ENCODE peak calls at places on chromosomes 1 and 21, in nine cellular contexts. One of them, this sample, is unnamed.

GRCh38 chr1:172498858-172499257 is 34.1 kb upstream of the SUCO start:
- DNase-seq in HFF-Myc: no peak
- DNase-seq in uterus: no peak
- DNase-seq in SJSA1: no peak
- DNase-seq in tibial nerve: no peak
- DNase-seq in heart left ventricle: no peak
- DNase-seq in neural progenitor cell: no peak
- DNase-seq in fibroblast of mammary gland: no peak
- DNase-seq in stomach: no peak
- DNase-seq in this sample: no peak

GRCh38 chr1:50329332-50329932 is 93.8 kb downstream of the DMRTA2 start:
- DNase-seq in HFF-Myc: no peak
- DNase-seq in uterus: no peak
- DNase-seq in SJSA1: no peak
- DNase-seq in tibial nerve: no peak
- DNase-seq in heart left ventricle: no peak
- DNase-seq in neural progenitor cell: no peak
- DNase-seq in fibroblast of mammary gland: peak
- DNase-seq in stomach: no peak
- DNase-seq in this sample: no peak

GRCh38 chr1:202124107-202124506 is 1.4 kb downstream of the GPR37L1 start:
- DNase-seq in HFF-Myc: no peak
- DNase-seq in uterus: no peak
- DNase-seq in SJSA1: no peak
- DNase-seq in tibial nerve: no peak
- DNase-seq in heart left ventricle: no peak
- DNase-seq in neural progenitor cell: no peak
- DNase-seq in fibroblast of mammary gland: no peak
- DNase-seq in stomach: no peak
- DNase-seq in this sample: no peak

GRCh38 chr1:54888080-54888733 is 1.2 kb upstream of the DHCR24 start:
- DNase-seq in HFF-Myc: no peak
- DNase-seq in uterus: no peak
- DNase-seq in SJSA1: peak
- DNase-seq in tibial nerve: no peak
- DNase-seq in heart left ventricle: no peak
- DNase-seq in neural progenitor cell: peak
- DNase-seq in fibroblast of mammary gland: no peak
- DNase-seq in stomach: peak
- DNase-seq in this sample: no peak

GRCh38 chr21:21897275-21897883 is 899.2 kb downstream of the NCAM2 start:
- DNase-seq in HFF-Myc: no peak
- DNase-seq in uterus: no peak
- DNase-seq in SJSA1: no peak
- DNase-seq in tibial nerve: no peak
- DNase-seq in heart left ventricle: no peak
- DNase-seq in neural progenitor cell: no peak
- DNase-seq in fibroblast of mammary gland: peak
- DNase-seq in stomach: no peak
- DNase-seq in this sample: no peak

GRCh38 chr21:37587635-37588177 is 221.1 kb downstream of the DYRK1A start:
- DNase-seq in HFF-Myc: no peak
- DNase-seq in uterus: no peak
- DNase-seq in SJSA1: no peak
- DNase-seq in tibial nerve: no peak
- DNase-seq in heart left ventricle: no peak
- DNase-seq in neural progenitor cell: no peak
- DNase-seq in fibroblast of mammary gland: no peak
- DNase-seq in stomach: no peak
- DNase-seq in this sample: no peak

GRCh38 chr1:42013881-42014470 is 95.3 kb upstream of the HIVEP3 start:
- DNase-seq in HFF-Myc: no peak
- DNase-seq in uterus: no peak
- DNase-seq in SJSA1: no peak
- DNase-seq in tibial nerve: peak
- DNase-seq in heart left ventricle: no peak
- DNase-seq in neural progenitor cell: no peak
- DNase-seq in fibroblast of mammary gland: no peak
- DNase-seq in stomach: no peak
- DNase-seq in this sample: peak

GRCh38 chr1:115877511-115877910 is 36.6 kb upstream of the NHLH2 start:
- DNase-seq in HFF-Myc: peak
- DNase-seq in uterus: no peak
- DNase-seq in SJSA1: no peak
- DNase-seq in tibial nerve: no peak
- DNase-seq in heart left ventricle: no peak
- DNase-seq in neural progenitor cell: peak
- DNase-seq in fibroblast of mammary gland: peak
- DNase-seq in stomach: no peak
- DNase-seq in this sample: peak

GRCh38 chr21:45029298-45029967 is 44.9 kb upstream of the ADARB1 start:
- DNase-seq in HFF-Myc: no peak
- DNase-seq in uterus: no peak
- DNase-seq in SJSA1: no peak
- DNase-seq in tibial nerve: no peak
- DNase-seq in heart left ventricle: peak
- DNase-seq in neural progenitor cell: peak
- DNase-seq in fibroblast of mammary gland: peak
- DNase-seq in stomach: no peak
- DNase-seq in this sample: peak

GRCh38 chr1:88983791-88984552 is 8.5 kb downstream of the KYAT3 start:
- DNase-seq in HFF-Myc: no peak
- DNase-seq in uterus: no peak
- DNase-seq in SJSA1: peak
- DNase-seq in tibial nerve: no peak
- DNase-seq in heart left ventricle: peak
- DNase-seq in neural progenitor cell: peak
- DNase-seq in fibroblast of mammary gland: peak
- DNase-seq in stomach: no peak
- DNase-seq in this sample: peak

GRCh38 chr1:170590921-170591705 is 59.1 kb downstream of the GORAB start:
- DNase-seq in HFF-Myc: no peak
- DNase-seq in uterus: no peak
- DNase-seq in SJSA1: no peak
- DNase-seq in tibial nerve: no peak
- DNase-seq in heart left ventricle: no peak
- DNase-seq in neural progenitor cell: no peak
- DNase-seq in fibroblast of mammary gland: no peak
- DNase-seq in stomach: no peak
- DNase-seq in this sample: no peak

GRCh38 chr1:67534627-67535065 is 104.4 kb upstream of the SERBP1 start:
- DNase-seq in HFF-Myc: peak
- DNase-seq in uterus: no peak
- DNase-seq in SJSA1: peak
- DNase-seq in tibial nerve: no peak
- DNase-seq in heart left ventricle: no peak
- DNase-seq in neural progenitor cell: no peak
- DNase-seq in fibroblast of mammary gland: peak
- DNase-seq in stomach: no peak
- DNase-seq in this sample: peak

GRCh38 chr1:165114022-165114888 is 242.3 kb downstream of the LMX1A start:
- DNase-seq in HFF-Myc: peak
- DNase-seq in uterus: peak
- DNase-seq in SJSA1: peak
- DNase-seq in tibial nerve: peak
- DNase-seq in heart left ventricle: no peak
- DNase-seq in neural progenitor cell: peak
- DNase-seq in fibroblast of mammary gland: peak
- DNase-seq in stomach: no peak
- DNase-seq in this sample: peak

GRCh38 chr1:205767248-205767647 is 8.0 kb downstream of the RAB29 start:
- DNase-seq in HFF-Myc: no peak
- DNase-seq in uterus: no peak
- DNase-seq in SJSA1: no peak
- DNase-seq in tibial nerve: no peak
- DNase-seq in heart left ventricle: no peak
- DNase-seq in neural progenitor cell: no peak
- DNase-seq in fibroblast of mammary gland: no peak
- DNase-seq in stomach: no peak
- DNase-seq in this sample: no peak

GRCh38 chr1:975365-975764 is 6.5 kb downstream of the PERM1 start:
- DNase-seq in HFF-Myc: no peak
- DNase-seq in uterus: no peak
- DNase-seq in SJSA1: no peak
- DNase-seq in tibial nerve: no peak
- DNase-seq in heart left ventricle: no peak
- DNase-seq in neural progenitor cell: no peak
- DNase-seq in fibroblast of mammary gland: no peak
- DNase-seq in stomach: no peak
- DNase-seq in this sample: no peak

GRCh38 chr1:109909531-109909930 is 1.1 kb upstream of the CSF1 start:
- DNase-seq in HFF-Myc: no peak
- DNase-seq in uterus: no peak
- DNase-seq in SJSA1: no peak
- DNase-seq in tibial nerve: no peak
- DNase-seq in heart left ventricle: no peak
- DNase-seq in neural progenitor cell: no peak
- DNase-seq in fibroblast of mammary gland: no peak
- DNase-seq in stomach: no peak
- DNase-seq in this sample: no peak

GRCh38 chr1:18957532-18958295 is 1.2 kb upstream of the IFFO2 start:
- DNase-seq in HFF-Myc: no peak
- DNase-seq in uterus: no peak
- DNase-seq in SJSA1: no peak
- DNase-seq in tibial nerve: no peak
- DNase-seq in heart left ventricle: no peak
- DNase-seq in neural progenitor cell: no peak
- DNase-seq in fibroblast of mammary gland: no peak
- DNase-seq in stomach: no peak
- DNase-seq in this sample: no peak
- H3K4me3 ChIP-seq in HFF-Myc: peak
- H3K4me3 ChIP-seq in uterus: no peak
- H3K4me3 ChIP-seq in SJSA1: no peak
- H3K4me3 ChIP-seq in tibial nerve: no peak
- H3K4me3 ChIP-seq in heart left ventricle: no peak
- H3K4me3 ChIP-seq in neural progenitor cell: peak
- H3K4me3 ChIP-seq in fibroblast of mammary gland: peak
- H3K4me3 ChIP-seq in stomach: peak
- H3K4me3 ChIP-seq in this sample: no peak

DNA sequence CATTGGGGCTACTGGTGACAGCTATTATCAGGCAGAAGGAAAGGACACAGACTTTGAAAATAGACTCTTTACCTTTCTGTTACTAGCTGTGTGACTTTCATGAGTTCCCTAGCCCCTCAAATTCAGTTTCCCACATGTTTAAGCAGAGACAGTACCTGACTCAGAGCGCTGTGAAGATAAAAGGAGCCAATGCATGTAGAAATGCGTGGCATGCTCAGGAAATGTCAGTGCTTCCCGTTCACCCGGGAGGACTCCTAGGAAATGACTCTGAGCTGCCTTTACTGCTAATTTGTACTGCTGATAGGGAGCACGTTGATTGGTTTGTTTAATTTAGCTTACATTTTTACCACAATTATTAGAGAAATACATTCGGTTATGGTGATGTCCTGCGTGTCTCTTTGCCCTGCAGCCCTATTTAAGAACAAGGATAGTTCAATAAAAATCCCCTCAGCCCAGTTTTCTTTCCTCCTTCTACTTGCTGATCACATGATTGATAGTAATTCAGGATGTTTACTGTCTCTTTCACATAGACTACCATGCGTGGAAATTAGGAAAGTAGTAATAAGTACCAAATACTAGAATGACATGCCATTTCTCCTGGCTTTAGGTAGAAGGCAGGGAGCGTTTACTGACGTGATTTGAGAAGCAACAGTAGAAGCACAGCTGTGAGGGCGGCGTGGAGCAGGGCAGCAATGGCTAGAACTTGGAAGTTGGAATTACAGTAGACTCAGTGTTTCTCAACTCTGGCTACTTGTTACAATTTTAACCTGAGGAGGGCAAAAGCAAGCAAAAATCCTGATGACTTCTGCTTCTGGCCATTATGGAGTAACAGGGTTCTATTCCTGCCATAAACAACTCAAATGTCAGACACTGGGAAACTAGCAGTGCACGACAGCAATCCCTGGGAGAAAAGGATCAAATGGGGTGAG is 15.9 kb downstream of the PDIK1L start:
- DNase-seq in HFF-Myc: no peak
- DNase-seq in uterus: no peak
- DNase-seq in SJSA1: no peak
- DNase-seq in tibial nerve: no peak
- DNase-seq in heart left ventricle: no peak
- DNase-seq in neural progenitor cell: no peak
- DNase-seq in fibroblast of mammary gland: no peak
- DNase-seq in stomach: no peak
- DNase-seq in this sample: peak
- H3K4me3 ChIP-seq in HFF-Myc: no peak
- H3K4me3 ChIP-seq in uterus: no peak
- H3K4me3 ChIP-seq in SJSA1: no peak
- H3K4me3 ChIP-seq in tibial nerve: no peak
- H3K4me3 ChIP-seq in heart left ventricle: peak
- H3K4me3 ChIP-seq in neural progenitor cell: no peak
- H3K4me3 ChIP-seq in fibroblast of mammary gland: no peak
- H3K4me3 ChIP-seq in stomach: no peak
- H3K4me3 ChIP-seq in this sample: no peak

GRCh38 chr1:9689011-9689706 is 37.6 kb downstream of the PIK3CD start:
- DNase-seq in HFF-Myc: no peak
- DNase-seq in uterus: peak
- DNase-seq in SJSA1: peak
- DNase-seq in tibial nerve: peak
- DNase-seq in heart left ventricle: peak
- DNase-seq in neural progenitor cell: peak
- DNase-seq in fibroblast of mammary gland: peak
- DNase-seq in stomach: peak
- DNase-seq in this sample: peak

GRCh38 chr1:9690440-9691107 is 39.0 kb downstream of the PIK3CD start:
- DNase-seq in HFF-Myc: no peak
- DNase-seq in uterus: no peak
- DNase-seq in SJSA1: no peak
- DNase-seq in tibial nerve: no peak
- DNase-seq in heart left ventricle: no peak
- DNase-seq in neural progenitor cell: peak
- DNase-seq in fibroblast of mammary gland: no peak
- DNase-seq in stomach: no peak
- DNase-seq in this sample: no peak

GRCh38 chr1:9691108-9691445 is 39.5 kb downstream of the PIK3CD start:
- DNase-seq in HFF-Myc: no peak
- DNase-seq in uterus: no peak
- DNase-seq in SJSA1: peak
- DNase-seq in tibial nerve: no peak
- DNase-seq in heart left ventricle: no peak
- DNase-seq in neural progenitor cell: no peak
- DNase-seq in fibroblast of mammary gland: peak
- DNase-seq in stomach: no peak
- DNase-seq in this sample: peak

GRCh38 chr1:9689971-9690381 is 38.4 kb downstream of the PIK3CD start:
- DNase-seq in HFF-Myc: no peak
- DNase-seq in uterus: peak
- DNase-seq in SJSA1: peak
- DNase-seq in tibial nerve: no peak
- DNase-seq in heart left ventricle: peak
- DNase-seq in neural progenitor cell: peak
- DNase-seq in fibroblast of mammary gland: no peak
- DNase-seq in stomach: peak
- DNase-seq in this sample: peak

GRCh38 chr1:9691726-9692125 is 40.2 kb downstream of the PIK3CD start:
- DNase-seq in HFF-Myc: no peak
- DNase-seq in uterus: no peak
- DNase-seq in SJSA1: no peak
- DNase-seq in tibial nerve: no peak
- DNase-seq in heart left ventricle: no peak
- DNase-seq in neural progenitor cell: no peak
- DNase-seq in fibroblast of mammary gland: no peak
- DNase-seq in stomach: no peak
- DNase-seq in this sample: no peak
- H3K4me3 ChIP-seq in HFF-Myc: no peak
- H3K4me3 ChIP-seq in uterus: no peak
- H3K4me3 ChIP-seq in SJSA1: no peak
- H3K4me3 ChIP-seq in tibial nerve: no peak
- H3K4me3 ChIP-seq in heart left ventricle: no peak
- H3K4me3 ChIP-seq in neural progenitor cell: no peak
- H3K4me3 ChIP-seq in fibroblast of mammary gland: no peak
- H3K4me3 ChIP-seq in stomach: no peak
- H3K4me3 ChIP-seq in this sample: no peak

GRCh38 chr1:20029178-20029912 is 40.6 kb upstream of the PLA2G5 start:
- DNase-seq in HFF-Myc: no peak
- DNase-seq in uterus: no peak
- DNase-seq in SJSA1: no peak
- DNase-seq in tibial nerve: no peak
- DNase-seq in heart left ventricle: peak
- DNase-seq in neural progenitor cell: no peak
- DNase-seq in fibroblast of mammary gland: no peak
- DNase-seq in stomach: no peak
- DNase-seq in this sample: no peak
- H3K4me3 ChIP-seq in HFF-Myc: no peak
- H3K4me3 ChIP-seq in uterus: no peak
- H3K4me3 ChIP-seq in SJSA1: no peak
- H3K4me3 ChIP-seq in tibial nerve: no peak
- H3K4me3 ChIP-seq in heart left ventricle: peak
- H3K4me3 ChIP-seq in neural progenitor cell: no peak
- H3K4me3 ChIP-seq in fibroblast of mammary gland: no peak
- H3K4me3 ChIP-seq in stomach: no peak
- H3K4me3 ChIP-seq in this sample: peak

This sample was measured in cardiac fibroblast.